ENCODE peak calls at places on chromosomes 6 and 20, in four cellular contexts. Y is Right ventricle myocardium superior; W is stimulated activated CD4-positive, alpha-beta T cell treated with anti-CD3 and anti-CD28 coated beads, TNF-alpha, amount 100 ng/mL, for 24 hours; H is GM20000. U is an unnamed sample.
A peak's percentile ranks its signal among the peaks of the same experiment; 100 is the strongest.

GRCh38 chr20:49964964-49965780 is 17.6 kb upstream of the SNAI1 start:
- DNase-seq in Y (no peak), W (no peak), H (peak; percentile 62), U (no peak)

GRCh38 chr6:129852257-129852858 is 8.8 kb downstream of the TMEM244 start:
- DNase-seq in Y (no peak), W (no peak), H (no peak), U (no peak)

GRCh38 chr20:34970193-34971037 is 14.7 kb downstream of the MYH7B start:
- DNase-seq in Y (no peak), W (no peak), H (no peak), U (no peak)

GRCh38 chr6:20400476-20401402 is 940 bp upstream of the E2F3 start:
- DNase-seq in Y (peak; percentile 55), W (peak; percentile 6), H (peak; percentile 23), U (no peak)

GRCh38 chr6:37866590-37867507 is 47.3 kb downstream of the ZFAND3 start:
- DNase-seq in Y (no peak), W (no peak), H (no peak), U (no peak)

GRCh38 chr6:167546611-167547327 is 221.9 kb downstream of the TTLL2 start:
- DNase-seq in Y (no peak), W (no peak), H (no peak), U (no peak)

GRCh38 chr6:26302941-26303559 is 61.9 kb upstream of the BTN3A2 start:
- DNase-seq in Y (no peak), W (no peak), H (no peak), U (no peak)

GRCh38 chr6:90097357-90097756 is 199.3 kb downstream of the BACH2 start:
- DNase-seq in Y (no peak), W (no peak), H (no peak), U (no peak)

GRCh38 chr6:150099546-150099945 is 30.6 kb upstream of the ULBP3 start:
- DNase-seq in Y (no peak), W (no peak), H (no peak), U (no peak)

GRCh38 chr20:9467995-9468394 is 46.4 kb upstream of the LAMP5 start:
- DNase-seq in Y (no peak), W (no peak), H (peak; percentile 7), U (no peak)

GRCh38 chr20:19222520-19223040 is 10.1 kb downstream of the SLC24A3 start:
- DNase-seq in Y (no peak), W (no peak), H (no peak), U (no peak)

GRCh38 chr20:51492167-51493092 is 50.1 kb downstream of the NFATC2 start:
- DNase-seq in Y (peak; percentile 85), W (no peak), H (no peak), U (no peak)

GRCh38 chr20:34921436-34921835 is 34.2 kb downstream of the GSS start:
- DNase-seq in Y (no peak), W (no peak), H (no peak), U (no peak)

GRCh38 chr6:104828478-104828877 is 31.2 kb downstream of the HACE1 start:
- DNase-seq in Y (no peak), W (no peak), H (no peak), U (no peak)

GRCh38 chr6:44538841-44539240 is 151.3 kb downstream of the CDC5L start:
- DNase-seq in Y (no peak), W (no peak), H (no peak), U (no peak)

GRCh38 chr6:56549014-56549413 is 93.7 kb downstream of the DST start:
- DNase-seq in Y (no peak), W (no peak), H (no peak), U (no peak)

GRCh38 chr6:22497299-22497698 is 72.1 kb upstream of the HDGFL1 start:
- DNase-seq in Y (no peak), W (no peak), H (no peak), U (no peak)

GRCh38 chr6:154448448-154449096 is 61.9 kb downstream of the CNKSR3 start:
- DNase-seq in Y (no peak), W (no peak), H (no peak), U (no peak)

GRCh38 chr6:15365273-15365687 is 119.4 kb downstream of the JARID2 start:
- DNase-seq in Y (peak; percentile 89), W (peak; percentile 6), H (peak; percentile 25), U (no peak)

GRCh38 chr6:158552796-158553138 is 7.1 kb upstream of the TMEM181 start:
- DNase-seq in Y (no peak), W (no peak), H (no peak), U (no peak)

GRCh38 chr6:45728674-45729073 is 287.0 kb downstream of the CLIC5 start:
- DNase-seq in Y (no peak), W (no peak), H (no peak), U (no peak)

GRCh38 chr6:113457156-113457555 is 400.0 kb upstream of the MARCKS start:
- DNase-seq in Y (peak; percentile 50), W (no peak), H (no peak), U (no peak)

GRCh38 chr6:37819802-37820712 is 530 bp downstream of the ZFAND3 start:
- DNase-seq in Y (peak; percentile 73), W (peak; percentile 36), H (no peak), U (no peak)

GRCh38 chr6:12138936-12139335 is 126.8 kb downstream of the HIVEP1 start:
- DNase-seq in Y (no peak), W (no peak), H (no peak), U (no peak)